ENCODE peak calls at places on chromosomes 3 and 15, in six cellular contexts. Z, S, W, E, V and R are unnamed samples.

GRCh38 chr15:64961013-64961412 is 28.7 kb downstream of the SPG21 start:
- DNase-seq in Z (no peak), S (no peak), W (no peak), E (no peak), V (no peak), R (no peak)

GRCh38 chr15:75230524-75231371 is 27.4 kb upstream of the GOLGA6C start:
- DNase-seq in Z (no peak), S (no peak), W (no peak), E (no peak), V (no peak), R (no peak)

GRCh38 chr15:95458736-95459135 is 871.8 kb upstream of the NR2F2 start:
- DNase-seq in Z (no peak), S (no peak), W (no peak), E (no peak), V (no peak), R (no peak)

GRCh38 chr3:38334656-38335055 is 11.9 kb upstream of the XYLB start:
- DNase-seq in Z (no peak), S (peak), W (no peak), E (peak), V (peak), R (no peak)

GRCh38 chr3:128523591-128523990 is 30.6 kb upstream of the GATA2 start:
- DNase-seq in Z (no peak), S (no peak), W (no peak), E (no peak), V (no peak), R (no peak)

GRCh38 chr3:54345976-54346375 is 223.6 kb downstream of the CACNA2D3 start:
- DNase-seq in Z (no peak), S (no peak), W (no peak), E (no peak), V (no peak), R (no peak)

GRCh38 chr15:39934415-39935044 is 615 bp downstream of the EIF2AK4 start:
- DNase-seq in Z (no peak), S (peak), W (no peak), E (peak), V (peak), R (no peak)

GRCh38 chr3:72001758-72002157 is 216.8 kb upstream of the PROK2 start:
- DNase-seq in Z (no peak), S (no peak), W (no peak), E (no peak), V (no peak), R (no peak)

GRCh38 chr3:167913218-167913902 is 177.8 kb downstream of the SERPINI1 start:
- DNase-seq in Z (peak), S (peak), W (no peak), E (peak), V (peak), R (no peak)

GRCh38 chr3:138398791-138399575 is 35.4 kb upstream of the ESYT3 start:
- DNase-seq in Z (no peak), S (no peak), W (no peak), E (peak), V (no peak), R (no peak)

GRCh38 chr3:58659051-58659675 is 7.4 kb downstream of the FAM3D start:
- DNase-seq in Z (peak), S (peak), W (no peak), E (peak), V (peak), R (no peak)

GRCh38 chr15:33988384-33988783 is 20.1 kb downstream of the CHRM5 start:
- DNase-seq in Z (no peak), S (no peak), W (no peak), E (peak), V (no peak), R (no peak)

GRCh38 chr3:66662894-66663293 is 162.1 kb upstream of the LRIG1 start:
- DNase-seq in Z (no peak), S (no peak), W (no peak), E (no peak), V (no peak), R (no peak)

GRCh38 chr3:194905696-194906095 is 220.0 kb downstream of the FAM43A start:
- DNase-seq in Z (no peak), S (peak), W (no peak), E (peak), V (peak), R (no peak)

GRCh38 chr3:17052348-17052747 is 167.6 kb downstream of the PLCL2 start:
- DNase-seq in Z (no peak), S (no peak), W (no peak), E (no peak), V (no peak), R (no peak)

GRCh38 chr15:75721462-75721922 is 8.8 kb upstream of the CSPG4 start:
- DNase-seq in Z (no peak), S (no peak), W (no peak), E (no peak), V (no peak), R (no peak)

GRCh38 chr15:89358435-89358754 is 23.8 kb upstream of the POLG start:
- DNase-seq in Z (no peak), S (no peak), W (no peak), E (no peak), V (no peak), R (no peak)
- TF ChIP-seq CTCF in Z (no peak), S (no peak), W (no peak), E (no peak), V (no peak), R (no peak)

GRCh38 chr3:104631254-104631653 is 735.5 kb upstream of the ALCAM start:
- DNase-seq in Z (no peak), S (no peak), W (no peak), E (no peak), V (no peak), R (no peak)

GRCh38 chr3:104632521-104632920 is 734.2 kb upstream of the ALCAM start:
- DNase-seq in Z (no peak), S (no peak), W (no peak), E (peak), V (no peak), R (no peak)

GRCh38 chr3:104632947-104633346 is 733.8 kb upstream of the ALCAM start:
- DNase-seq in Z (no peak), S (no peak), W (no peak), E (no peak), V (no peak), R (no peak)

DNA sequence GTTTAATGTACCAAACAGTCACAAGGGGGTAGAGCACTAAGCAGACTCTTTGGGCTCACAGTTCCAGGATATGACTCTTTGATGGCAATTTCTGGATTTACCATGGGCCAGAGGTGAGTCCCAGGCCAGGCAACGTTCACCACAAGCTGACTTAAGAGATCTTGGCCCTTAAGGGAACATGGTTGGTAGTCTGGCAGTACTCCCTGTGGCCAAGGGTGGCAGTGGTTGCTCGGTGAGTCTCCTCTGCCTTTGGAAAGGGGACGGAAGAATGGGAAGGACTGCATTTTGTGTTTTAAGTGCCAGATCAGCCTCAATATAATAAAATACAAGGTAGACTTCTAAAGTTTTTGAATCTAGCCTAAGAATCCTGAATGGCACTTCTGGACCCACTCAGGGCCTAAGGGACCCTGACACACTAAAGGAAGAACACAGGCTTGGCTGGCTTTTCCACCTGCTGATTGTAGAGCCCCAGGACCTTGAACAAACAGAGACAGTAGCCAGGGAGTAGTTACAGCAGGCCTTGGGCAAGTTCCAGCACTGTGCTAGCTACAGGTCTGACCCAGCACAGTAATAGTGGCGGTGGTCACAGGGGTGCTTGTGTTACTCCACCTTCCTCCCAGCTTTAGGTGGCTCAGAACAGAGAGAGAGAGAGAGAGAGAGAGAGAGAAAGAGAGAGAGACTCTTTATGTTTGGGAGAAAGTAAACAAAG is 730.7 kb upstream of the ALCAM start:
- DNase-seq in Z (peak), S (no peak), W (no peak), E (no peak), V (no peak), R (no peak)
- TF ChIP-seq CTCF in Z (peak), S (peak), W (peak), E (no peak), V (no peak), R (no peak)

DNA sequence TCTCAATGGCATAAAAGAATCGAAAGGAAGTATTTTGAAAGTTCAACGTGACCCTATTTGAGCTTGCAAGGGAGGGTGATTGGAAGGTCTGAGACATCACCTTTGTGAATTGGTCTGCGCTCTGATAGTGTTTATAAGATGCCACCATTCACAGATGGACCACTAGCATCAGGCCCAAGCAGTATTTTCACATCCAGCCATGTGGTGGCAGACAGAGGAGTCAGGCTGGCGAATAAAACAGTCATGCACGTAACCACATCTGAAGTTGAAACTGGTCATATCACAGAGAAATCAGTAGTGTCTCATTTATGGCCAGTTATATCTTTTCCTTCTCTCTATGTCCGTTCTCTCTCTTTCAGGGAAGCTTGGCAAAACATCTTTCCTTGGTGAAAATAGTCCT is 170.1 kb upstream of the ONECUT1 start:
- DNase-seq in Z (no peak), S (no peak), W (no peak), E (no peak), V (no peak), R (no peak)
- TF ChIP-seq CTCF in Z (no peak), S (no peak), W (no peak), E (no peak), V (no peak), R (no peak)

DNA sequence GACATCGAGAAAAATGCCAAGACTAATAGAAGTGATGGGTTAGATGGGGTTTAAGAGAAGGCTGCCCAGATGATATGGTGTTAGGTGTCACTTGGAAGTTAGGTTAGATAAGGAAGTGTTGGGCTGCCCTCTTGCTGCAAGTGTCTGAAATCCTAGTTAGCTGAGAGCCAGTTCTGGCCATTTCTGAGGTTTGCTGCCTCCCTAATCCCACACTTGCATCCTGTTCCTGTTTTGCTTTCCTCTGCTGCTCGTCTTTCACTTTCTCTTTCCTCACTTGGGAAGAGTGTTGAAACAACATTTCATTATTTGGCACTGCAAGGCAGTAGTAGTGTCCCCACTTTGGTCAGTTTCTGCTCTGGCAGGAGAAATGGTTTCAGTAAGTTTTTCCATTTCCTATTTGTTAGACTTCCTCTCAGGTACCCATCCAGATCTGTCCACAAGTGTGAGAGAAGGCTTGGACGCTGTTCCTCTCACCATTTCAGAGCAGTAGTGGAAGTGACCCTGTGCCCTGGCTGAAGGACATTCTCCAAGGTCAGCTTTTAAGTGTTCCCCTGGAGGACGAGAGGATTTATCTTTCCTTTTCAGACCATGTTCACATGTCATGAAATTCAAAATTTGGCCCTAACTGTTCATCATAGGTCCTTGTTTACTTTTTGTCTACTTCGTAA is 93.3 kb downstream of the ADAMTSL3 start:
- DNase-seq in Z (peak), S (no peak), W (no peak), E (peak), V (peak), R (no peak)
- TF ChIP-seq CTCF in Z (no peak), S (peak), W (no peak), E (peak), V (peak), R (no peak)